ENCODE peak calls at places on chromosomes 11 and 22, in ten cellular contexts. R is naive thymus-derived CD8-positive, alpha-beta T cell; X is OCI-LY7; Z is right cardiac atrium; H is fibroblast of mammary gland; L is stimulated activated CD4-positive, alpha-beta T cell treated with anti-CD3 and anti-CD28 coated beads, TNF-alpha, amount 100 ng/mL, for 1 hour; J is activated CD8-positive, alpha-beta T cell treated with anti-CD3 and anti-CD28 coated beads, Interleukin-2, amount 10 ng/mL, durations not matched to agents 7 days and 5 days; C is A549; M is cardiac fibroblast; V is body of pancreas. O is an unnamed sample.

GRCh38 chr11:21582791-21583190 is 610.1 kb upstream of the ANO5 start:
- DNase-seq in R (no peak), X (no peak), Z (no peak), H (no peak), L (no peak), J (no peak), C (no peak), M (no peak), V (no peak), O (no peak)

GRCh38 chr22:50314455-50315288 is 7.2 kb upstream of the PLXNB2 start:
- DNase-seq in R (peak), X (peak), Z (no peak), H (no peak), L (peak), J (peak), C (no peak), M (no peak), V (no peak), O (no peak)

GRCh38 chr11:66820921-66821320 is 22.3 kb upstream of the RCE1 start:
- DNase-seq in R (no peak), X (no peak), Z (no peak), H (no peak), L (no peak), J (no peak), C (no peak), M (no peak), V (no peak), O (no peak)

GRCh38 chr22:22429374-22430108 is 79.0 kb downstream of the ZNF280B start:
- DNase-seq in R (no peak), X (no peak), Z (no peak), H (no peak), L (no peak), J (no peak), C (no peak), M (no peak), V (no peak), O (no peak)

GRCh38 chr11:63889344-63889743 is 27.6 kb downstream of the RCOR2 start:
- DNase-seq in R (no peak), X (no peak), Z (no peak), H (no peak), L (no peak), J (no peak), C (no peak), M (no peak), V (no peak), O (no peak)

GRCh38 chr11:120869516-120870011 is 154.3 kb upstream of the TBCEL start:
- DNase-seq in R (no peak), X (peak), Z (no peak), H (no peak), L (no peak), J (no peak), C (no peak), M (no peak), V (no peak), O (no peak)

GRCh38 chr11:117919326-117920275 is 9.6 kb downstream of the TMPRSS13 start:
- DNase-seq in R (no peak), X (no peak), Z (no peak), H (peak), L (no peak), J (no peak), C (no peak), M (no peak), V (no peak), O (no peak)

GRCh38 chr11:66936326-66936725 is 21.9 kb downstream of the PC start:
- DNase-seq in R (no peak), X (no peak), Z (no peak), H (peak), L (no peak), J (no peak), C (no peak), M (peak), V (no peak), O (no peak)

GRCh38 chr11:121426476-121427454 is 25.3 kb upstream of the SORL1 start:
- DNase-seq in R (peak), X (peak), Z (peak), H (no peak), L (no peak), J (peak), C (peak), M (no peak), V (peak), O (peak)

GRCh38 chr11:18986744-18987143 is 47.5 kb upstream of the MRGPRX1 start:
- DNase-seq in R (no peak), X (no peak), Z (no peak), H (no peak), L (no peak), J (no peak), C (no peak), M (no peak), V (no peak), O (no peak)

GRCh38 chr11:128323381-128323780 is 264.0 kb downstream of the ETS1 start:
- DNase-seq in R (peak), X (peak), Z (no peak), H (peak), L (no peak), J (peak), C (no peak), M (peak), V (no peak), O (no peak)

GRCh38 chr22:23248583-23248982 is 68.3 kb downstream of the BCR start:
- DNase-seq in R (no peak), X (no peak), Z (no peak), H (peak), L (no peak), J (no peak), C (no peak), M (peak), V (peak), O (no peak)

GRCh38 chr11:853682-854448 is 11.2 kb downstream of the TSPAN4 start:
- DNase-seq in R (no peak), X (no peak), Z (no peak), H (no peak), L (no peak), J (no peak), C (no peak), M (no peak), V (no peak), O (no peak)

GRCh38 chr11:12043959-12044772 is 35.7 kb upstream of the DKK3 start:
- DNase-seq in R (peak), X (peak), Z (peak), H (peak), L (peak), J (peak), C (peak), M (peak), V (peak), O (peak)

GRCh38 chr11:76214968-76215548 is 8.8 kb upstream of the WNT11 start:
- DNase-seq in R (no peak), X (no peak), Z (no peak), H (no peak), L (no peak), J (no peak), C (no peak), M (no peak), V (no peak), O (no peak)

GRCh38 chr11:122101625-122102291 is 14.3 kb downstream of the BLID start:
- DNase-seq in R (no peak), X (no peak), Z (peak), H (peak), L (no peak), J (no peak), C (no peak), M (peak), V (peak), O (peak)

GRCh38 chr22:45493286-45493771 is 9.4 kb upstream of the FBLN1 start:
- DNase-seq in R (no peak), X (no peak), Z (peak), H (peak), L (no peak), J (no peak), C (no peak), M (peak), V (peak), O (no peak)

GRCh38 chr11:45927332-45927683 is 4.9 kb downstream of the LARGE2 start:
- DNase-seq in R (no peak), X (no peak), Z (no peak), H (no peak), L (no peak), J (peak), C (no peak), M (no peak), V (no peak), O (no peak)

GRCh38 chr11:127493330-127493729 is 492.8 kb upstream of the KIRREL3 start:
- DNase-seq in R (no peak), X (peak), Z (no peak), H (no peak), L (no peak), J (no peak), C (no peak), M (peak), V (no peak), O (peak)

GRCh38 chr22:19745155-19746133 is 15.1 kb upstream of the TBX1 start:
- DNase-seq in R (no peak), X (no peak), Z (peak), H (no peak), L (no peak), J (no peak), C (no peak), M (no peak), V (no peak), O (no peak)

GRCh38 chr11:16953620-16954019 is 60.6 kb downstream of the PLEKHA7 start:
- DNase-seq in R (no peak), X (no peak), Z (no peak), H (no peak), L (no peak), J (no peak), C (no peak), M (no peak), V (no peak), O (no peak)

GRCh38 chr22:40418366-40419201 is 48.2 kb downstream of the SGSM3 start:
- DNase-seq in R (peak), X (peak), Z (peak), H (peak), L (no peak), J (peak), C (no peak), M (no peak), V (no peak), O (no peak)

GRCh38 chr11:64372802-64373597 is 14.0 kb downstream of the RPS6KA4 start:
- DNase-seq in R (no peak), X (no peak), Z (no peak), H (peak), L (no peak), J (no peak), C (peak), M (peak), V (peak), O (no peak)

GRCh38 chr11:133134561-133135173 is 397.6 kb downstream of the OPCML start:
- DNase-seq in R (peak), X (peak), Z (peak), H (peak), L (no peak), J (peak), C (peak), M (peak), V (peak), O (peak)

GRCh38 chr11:117412653-117413275 is 85.1 kb downstream of the CEP164 start:
- DNase-seq in R (no peak), X (no peak), Z (no peak), H (no peak), L (no peak), J (no peak), C (no peak), M (no peak), V (no peak), O (no peak)

GRCh38 chr11:78022397-78023396 is at the start of gene KCTD14:
- DNase-seq in R (no peak), X (no peak), Z (peak), H (no peak), L (no peak), J (no peak), C (no peak), M (peak), V (peak), O (peak)

GRCh38 chr22:29901354-29901753 is 18.4 kb downstream of the MTMR3 start:
- DNase-seq in R (no peak), X (no peak), Z (no peak), H (no peak), L (no peak), J (no peak), C (no peak), M (peak), V (no peak), O (no peak)

GRCh38 chr11:61747389-61748285 is 4.8 kb upstream of the MYRF start:
- DNase-seq in R (peak), X (peak), Z (peak), H (peak), L (no peak), J (peak), C (peak), M (peak), V (peak), O (peak)

GRCh38 chr11:46338988-46339666 is 8.1 kb upstream of the DGKZ start:
- DNase-seq in R (no peak), X (no peak), Z (peak), H (no peak), L (no peak), J (no peak), C (no peak), M (no peak), V (peak), O (no peak)

GRCh38 chr11:69361466-69361865 is 67.5 kb downstream of the MYEOV start:
- DNase-seq in R (no peak), X (no peak), Z (no peak), H (no peak), L (no peak), J (no peak), C (no peak), M (no peak), V (no peak), O (no peak)

GRCh38 chr11:69172674-69173073 is 16.9 kb downstream of the SMIM38 start:
- DNase-seq in R (no peak), X (peak), Z (no peak), H (peak), L (no peak), J (no peak), C (no peak), M (peak), V (no peak), O (no peak)

GRCh38 chr11:73340164-73340563 is 32.1 kb downstream of the ARHGEF17 start:
- DNase-seq in R (no peak), X (no peak), Z (no peak), H (no peak), L (no peak), J (no peak), C (no peak), M (no peak), V (no peak), O (no peak)

GRCh38 chr11:121800704-121801516 is 315.1 kb downstream of the BLID start:
- DNase-seq in R (no peak), X (no peak), Z (no peak), H (no peak), L (no peak), J (no peak), C (no peak), M (no peak), V (peak), O (no peak)

GRCh38 chr11:73633999-73634398 is 12.4 kb upstream of the PLEKHB1 start:
- DNase-seq in R (peak), X (no peak), Z (no peak), H (no peak), L (no peak), J (no peak), C (no peak), M (no peak), V (no peak), O (no peak)

GRCh38 chr22:17954860-17955587 is 69.3 kb downstream of the MICAL3 start:
- DNase-seq in R (no peak), X (no peak), Z (no peak), H (no peak), L (no peak), J (no peak), C (no peak), M (no peak), V (no peak), O (no peak)

GRCh38 chr22:48356731-48357130 is 1470.9 kb downstream of the BRD1 start:
- DNase-seq in R (no peak), X (no peak), Z (no peak), H (no peak), L (no peak), J (no peak), C (no peak), M (no peak), V (no peak), O (no peak)

GRCh38 chr11:85884581-85885021 is 29.4 kb downstream of the CCDC83 start:
- DNase-seq in R (no peak), X (no peak), Z (no peak), H (peak), L (no peak), J (no peak), C (no peak), M (no peak), V (no peak), O (no peak)

GRCh38 chr11:12818333-12819015 is 144.3 kb downstream of the TEAD1 start:
- DNase-seq in R (no peak), X (no peak), Z (no peak), H (peak), L (no peak), J (no peak), C (no peak), M (peak), V (no peak), O (no peak)

O was measured in neural crest cell.